ENCODE peak calls at places on chromosomes 6 and 20, in five cellular contexts. R, E, T, L and X are unnamed samples.

GRCh38 chr20:12740647-12741046 is 268.1 kb upstream of the SPTLC3 start:
- DNase-seq in T (no peak), R (no peak), E (no peak), L (no peak), X (no peak)

GRCh38 chr6:71034578-71034977 is 77.7 kb upstream of the B3GAT2 start:
- DNase-seq in L (no peak), E (no peak), T (no peak), R (no peak), X (no peak)

GRCh38 chr6:117545161-117545595 is 57.1 kb downstream of the GOPC start:
- DNase-seq in L (no peak), E (peak; percentile 29), R (no peak), T (no peak), X (no peak)

GRCh38 chr20:8421981-8422380 is 289.9 kb downstream of the PLCB1 start:
- DNase-seq in R (no peak), T (no peak), L (no peak), E (no peak), X (no peak)

GRCh38 chr20:32585011-32585518 is at the start of gene NOL4L:
- DNase-seq in E (peak; percentile 41), R (no peak), L (peak; percentile 52), T (peak; percentile 82), X (peak; percentile 31)

GRCh38 chr6:16602035-16602434 is 159.2 kb downstream of the ATXN1 start:
- DNase-seq in T (no peak), E (no peak), L (no peak), R (no peak), X (no peak)

GRCh38 chr20:57390604-57391438 is at the start of gene RBM38:
- DNase-seq in L (peak; percentile 63), R (peak; percentile 60), T (peak; percentile 90), E (peak; percentile 86), X (peak; percentile 77)

GRCh38 chr6:90584636-90585255 is 2.1 kb downstream of the MAP3K7 start:
- DNase-seq in E (no peak), L (no peak), R (no peak), T (no peak), X (no peak)

GRCh38 chr6:87697581-87698552 is 4.2 kb downstream of the AKIRIN2 start:
- DNase-seq in E (no peak), R (no peak), L (no peak), T (peak; percentile 19), X (no peak)

GRCh38 chr6:158707826-158708225 is 58.0 kb downstream of the SYTL3 start:
- DNase-seq in R (no peak), L (no peak), T (no peak), E (peak; percentile 69), X (no peak)

GRCh38 chr6:100851819-100852218 is 29.3 kb downstream of the ASCC3 start:
- DNase-seq in E (no peak), R (no peak), T (no peak), L (no peak), X (no peak)

GRCh38 chr6:19415605-19416326 is 421.4 kb upstream of the ID4 start:
- DNase-seq in E (peak; percentile 46), R (no peak), T (no peak), L (no peak), X (no peak)

GRCh38 chr20:12053348-12053747 is 135.7 kb downstream of the BTBD3 start:
- DNase-seq in L (no peak), E (peak; percentile 14), R (no peak), T (no peak), X (no peak)

GRCh38 chr6:169881976-169882375 is 130.6 kb downstream of the ERMARD start:
- DNase-seq in R (no peak), L (no peak), E (no peak), T (no peak), X (no peak)

GRCh38 chr6:26286168-26286854 is 78.7 kb upstream of the BTN3A2 start:
- DNase-seq in E (peak; percentile 74), L (peak; percentile 66), T (peak; percentile 80), R (peak; percentile 75), X (peak; percentile 55)

GRCh38 chr6:43450699-43451131 is 4.6 kb downstream of the DLK2 start:
- DNase-seq in T (no peak), L (no peak), R (no peak), E (no peak), X (no peak)

GRCh38 chr20:58297394-58297793 is 12.1 kb upstream of the RAB22A start:
- DNase-seq in T (no peak), R (no peak), L (no peak), E (no peak), X (no peak)

GRCh38 chr6:16184129-16184528 is 54.3 kb upstream of the GMPR start:
- DNase-seq in L (no peak), E (peak; percentile 52), T (peak; percentile 28), R (no peak), X (no peak)

GRCh38 chr6:30136570-30137286 is 788 bp downstream of the TRIM40 start:
- DNase-seq in E (no peak), T (no peak), L (no peak), R (no peak), X (no peak)

GRCh38 chr6:106979435-106979884 is 4.9 kb upstream of the CD24 start:
- DNase-seq in T (peak; percentile 94), E (peak; percentile 93), R (peak; percentile 79), L (peak; percentile 92), X (peak; percentile 79)

GRCh38 chr6:142429195-142429594 is 127.4 kb downstream of the ADGRG6 start:
- DNase-seq in L (no peak), R (no peak), T (no peak), E (no peak), X (no peak)

GRCh38 chr6:22929228-22929627 is 359.9 kb downstream of the HDGFL1 start:
- DNase-seq in L (no peak), R (peak; percentile 8), T (no peak), E (no peak), X (no peak)

GRCh38 chr6:140897349-140897748 is 1235.4 kb upstream of the GJE1 start:
- DNase-seq in T (no peak), L (no peak), E (no peak), R (no peak), X (no peak)

GRCh38 chr6:151391021-151391470 is 313 bp downstream of the ZBTB2 start:
- DNase-seq in L (peak; percentile 78), E (peak; percentile 71), R (peak; percentile 87), T (peak; percentile 85), X (peak; percentile 74)

GRCh38 chr6:36426622-36427021 is 16.0 kb downstream of the PXT1 start:
- DNase-seq in E (no peak), T (no peak), R (no peak), L (no peak), X (no peak)

GRCh38 chr6:36427781-36428345 is 14.8 kb downstream of the PXT1 start:
- DNase-seq in R (no peak), L (no peak), T (no peak), E (no peak), X (no peak)

GRCh38 chr6:36430351-36430750 is 12.3 kb downstream of the PXT1 start:
- DNase-seq in E (no peak), L (no peak), T (peak; percentile 26), R (no peak), X (no peak)

GRCh38 chr6:36431197-36431596 is 11.5 kb downstream of the PXT1 start:
- DNase-seq in T (no peak), E (no peak), R (no peak), L (no peak), X (no peak)

DNA sequence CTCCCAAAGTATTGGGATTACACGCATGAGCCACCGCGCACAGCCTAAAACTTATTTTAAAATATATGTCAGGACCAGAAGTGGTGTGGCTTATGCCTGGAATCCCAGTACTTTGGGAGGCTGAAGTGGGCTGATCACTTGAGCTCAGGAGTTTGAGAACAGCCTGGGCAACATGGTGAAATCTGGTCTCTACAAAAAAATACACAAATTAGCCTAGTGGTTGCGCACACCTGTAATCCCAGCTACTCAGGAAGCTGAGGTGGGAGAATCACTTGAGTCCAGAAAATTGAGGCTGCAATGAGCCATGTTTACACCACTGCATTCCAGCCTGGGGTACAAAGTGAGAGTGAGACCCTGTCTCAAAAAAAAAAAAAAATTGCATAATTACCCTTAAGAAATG is 13.7 kb downstream of the PXT1 start:
- DNase-seq in L (no peak), T (no peak), E (no peak), R (no peak), X (no peak)
- TF ChIP-seq CTCF in L (no peak), T (no peak), E (no peak), R (no peak), X (no peak)

DNA sequence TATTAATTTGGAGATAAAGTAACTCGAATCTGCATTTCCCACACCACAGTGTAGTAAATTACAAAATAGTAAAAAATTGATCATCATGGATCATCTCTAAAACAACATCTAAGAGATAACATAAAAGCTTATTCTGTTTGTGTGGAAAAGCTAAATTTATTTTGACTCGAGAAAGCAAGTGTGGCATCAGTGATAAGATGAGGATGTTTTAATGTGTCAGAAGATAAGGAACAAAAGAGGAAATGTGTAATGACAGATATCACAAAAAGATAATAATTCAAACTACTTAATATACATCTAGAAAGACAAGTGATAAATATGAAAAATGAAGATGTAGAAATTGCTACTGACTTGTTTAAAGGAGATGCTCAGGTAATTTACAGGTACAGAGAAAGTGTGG is 74.1 kb downstream of the DNAH8 start:
- DNase-seq in E (no peak), L (no peak), R (no peak), T (no peak), X (no peak)
- TF ChIP-seq CTCF in E (no peak), L (no peak), R (no peak), T (no peak), X (no peak)

GRCh38 chr20:63659370-63659769 is 1.3 kb downstream of the RTEL1 start:
- DNase-seq in T (no peak), R (no peak), E (no peak), L (no peak), X (no peak)

GRCh38 chr20:63657260-63657936 is 714 bp upstream of the RTEL1 start:
- DNase-seq in E (no peak), L (no peak), R (no peak), T (no peak), X (no peak)

GRCh38 chr20:63658749-63659187 is 656 bp downstream of the RTEL1 start:
- DNase-seq in E (no peak), R (no peak), L (no peak), T (no peak), X (no peak)

GRCh38 chr20:63656451-63656850 is 1.7 kb upstream of the RTEL1 start:
- DNase-seq in R (no peak), T (no peak), L (no peak), E (no peak), X (no peak)

DNA sequence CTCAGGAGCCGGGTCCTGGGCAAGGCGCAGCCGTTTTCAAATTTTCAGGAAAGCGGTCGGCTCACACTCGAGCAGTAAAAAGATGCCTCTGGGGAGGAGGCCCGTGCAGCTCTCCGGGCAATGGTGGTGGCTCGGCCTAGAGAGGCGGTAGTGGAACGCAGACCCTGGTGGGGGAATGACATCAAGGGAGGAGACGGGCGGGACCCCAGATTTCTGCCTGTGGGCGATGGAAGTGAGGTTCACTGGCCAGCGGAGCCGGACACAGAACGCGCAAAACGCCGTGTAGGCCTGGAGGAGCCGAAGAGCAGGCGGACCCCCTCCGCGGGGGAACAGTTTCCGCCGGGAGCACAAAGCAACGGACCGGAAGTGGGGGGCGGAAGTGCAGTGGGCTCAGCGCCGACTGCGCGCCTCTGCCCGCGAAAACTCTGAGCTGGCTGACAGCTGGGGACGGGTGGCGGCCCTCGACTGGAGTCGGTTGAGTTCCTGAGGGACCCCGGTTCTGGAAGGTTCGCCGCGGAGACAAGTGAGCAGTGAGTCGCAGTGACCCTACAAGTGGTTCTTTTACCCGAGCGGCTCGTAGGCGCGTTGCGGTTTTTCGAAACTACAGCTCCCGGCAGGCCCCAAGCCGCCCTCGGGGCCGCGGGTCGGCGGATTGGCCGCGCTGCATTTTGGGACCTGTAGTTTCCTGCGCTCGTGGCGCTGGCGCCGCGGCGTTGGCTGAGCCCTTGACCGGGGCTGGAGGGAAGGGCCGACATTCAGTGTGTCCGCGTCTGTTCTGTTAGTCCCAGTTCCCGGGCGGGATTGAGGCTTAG is at the start of gene RTEL1:
- DNase-seq in L (peak; percentile 90), T (peak; percentile 95), E (peak; percentile 96), R (peak; percentile 92), X (peak; percentile 95)
- TF ChIP-seq CTCF in L (no peak), T (no peak), E (no peak), R (no peak), X (no peak)

GRCh38 chr6:9039258-9039657 is 603.9 kb upstream of the SLC35B3 start:
- DNase-seq in R (no peak), E (no peak), L (no peak), T (no peak), X (no peak)
- TF ChIP-seq CTCF in R (no peak), E (no peak), L (no peak), T (no peak), X (no peak)